ENCODE peak calls at places on chromosomes 1 and 21, in nine cellular contexts. P, U, C, H, E, Z, Q, W and M are unnamed samples.

GRCh38 chr1:53508991-53509663 is 49.9 kb downstream of the DMRTB1 start:
- DNase-seq in W (no peak), U (peak; percentile 56), H (no peak), P (no peak), Z (no peak), C (no peak), E (no peak), Q (peak; percentile 15), M (no peak)

GRCh38 chr1:10673305-10673704 is 123.1 kb downstream of the CASZ1 start:
- DNase-seq in W (no peak), C (no peak), E (no peak), H (no peak), Z (no peak), Q (no peak), U (no peak), P (no peak), M (no peak)

GRCh38 chr1:108816049-108816882 is 40.6 kb downstream of the AKNAD1 start:
- DNase-seq in H (peak; percentile 17), W (peak; percentile 76), E (peak; percentile 90), P (peak; percentile 71), U (peak; percentile 93), C (peak; percentile 44), Z (peak; percentile 39), Q (peak; percentile 53), M (no peak)

GRCh38 chr1:211359876-211360275 is 33.2 kb downstream of the TRAF5 start:
- DNase-seq in W (no peak), Q (no peak), U (no peak), P (no peak), E (peak; percentile 51), H (no peak), Z (no peak), C (peak; percentile 9), M (no peak)

GRCh38 chr21:37224861-37225260 is 42.3 kb downstream of the VPS26C start:
- DNase-seq in W (no peak), E (no peak), C (no peak), H (no peak), Z (no peak), P (no peak), U (no peak), Q (no peak), M (no peak)

GRCh38 chr1:33435096-33435820 is 4.4 kb upstream of the PHC2 start:
- DNase-seq in P (no peak), H (no peak), U (peak; percentile 85), C (peak; percentile 66), W (no peak), E (peak; percentile 56), Q (peak; percentile 15), Z (no peak), M (no peak)

GRCh38 chr21:34073749-34074282 is 438 bp downstream of the MRPS6 start:
- DNase-seq in C (peak; percentile 34), E (no peak), P (no peak), Z (no peak), U (no peak), W (peak; percentile 76), Q (peak; percentile 69), H (no peak), M (peak; percentile 75)

GRCh38 chr1:61828814-61829213 is 86.5 kb downstream of the PATJ start:
- DNase-seq in W (no peak), Q (no peak), H (no peak), P (no peak), C (no peak), U (no peak), Z (no peak), E (no peak), M (no peak)

GRCh38 chr1:166905136-166905535 is 29.1 kb upstream of the TADA1 start:
- DNase-seq in W (no peak), Z (no peak), C (no peak), P (no peak), E (no peak), U (no peak), H (no peak), Q (no peak), M (no peak)

GRCh38 chr1:181141431-181141910 is 53.0 kb downstream of the IER5 start:
- DNase-seq in Q (peak; percentile 88), C (peak; percentile 76), P (peak; percentile 88), W (no peak), H (no peak), E (peak; percentile 74), U (peak; percentile 95), Z (no peak), M (no peak)

GRCh38 chr1:169571450-169571849 is 14.8 kb downstream of the F5 start:
- DNase-seq in U (no peak), E (no peak), Z (no peak), H (no peak), C (no peak), Q (no peak), W (no peak), P (no peak), M (no peak)

GRCh38 chr1:152998476-152998875 is 3.1 kb upstream of the SPRR3 start:
- DNase-seq in H (no peak), Z (no peak), P (no peak), U (no peak), W (no peak), Q (no peak), E (no peak), C (no peak), M (no peak)

GRCh38 chr1:152996633-152997385 is 4.7 kb upstream of the SPRR3 start:
- DNase-seq in Z (no peak), H (no peak), C (no peak), Q (no peak), P (no peak), U (no peak), E (no peak), W (no peak), M (no peak)

GRCh38 chr1:152997911-152998310 is 3.6 kb upstream of the SPRR3 start:
- DNase-seq in E (no peak), U (no peak), Z (no peak), C (no peak), W (no peak), Q (no peak), H (no peak), P (no peak), M (no peak)

GRCh38 chr1:152999818-153000217 is 1.7 kb upstream of the SPRR3 start:
- DNase-seq in E (no peak), C (no peak), Q (no peak), W (no peak), H (no peak), U (no peak), P (peak; percentile 57), Z (no peak), M (no peak)

GRCh38 chr1:152995838-152996237 is 5.7 kb upstream of the SPRR3 start:
- DNase-seq in C (no peak), H (no peak), E (no peak), P (no peak), Z (no peak), U (no peak), Q (no peak), W (no peak), M (no peak)
- H2AFZ ChIP-seq in C (no peak overlapping the region), H (no peak overlapping the region), E (no peak overlapping the region), P (no peak overlapping the region), Z (no peak overlapping the region), U (no peak overlapping the region), Q (no peak overlapping the region), W (no peak overlapping the region), M (no peak overlapping the region)

DNA sequence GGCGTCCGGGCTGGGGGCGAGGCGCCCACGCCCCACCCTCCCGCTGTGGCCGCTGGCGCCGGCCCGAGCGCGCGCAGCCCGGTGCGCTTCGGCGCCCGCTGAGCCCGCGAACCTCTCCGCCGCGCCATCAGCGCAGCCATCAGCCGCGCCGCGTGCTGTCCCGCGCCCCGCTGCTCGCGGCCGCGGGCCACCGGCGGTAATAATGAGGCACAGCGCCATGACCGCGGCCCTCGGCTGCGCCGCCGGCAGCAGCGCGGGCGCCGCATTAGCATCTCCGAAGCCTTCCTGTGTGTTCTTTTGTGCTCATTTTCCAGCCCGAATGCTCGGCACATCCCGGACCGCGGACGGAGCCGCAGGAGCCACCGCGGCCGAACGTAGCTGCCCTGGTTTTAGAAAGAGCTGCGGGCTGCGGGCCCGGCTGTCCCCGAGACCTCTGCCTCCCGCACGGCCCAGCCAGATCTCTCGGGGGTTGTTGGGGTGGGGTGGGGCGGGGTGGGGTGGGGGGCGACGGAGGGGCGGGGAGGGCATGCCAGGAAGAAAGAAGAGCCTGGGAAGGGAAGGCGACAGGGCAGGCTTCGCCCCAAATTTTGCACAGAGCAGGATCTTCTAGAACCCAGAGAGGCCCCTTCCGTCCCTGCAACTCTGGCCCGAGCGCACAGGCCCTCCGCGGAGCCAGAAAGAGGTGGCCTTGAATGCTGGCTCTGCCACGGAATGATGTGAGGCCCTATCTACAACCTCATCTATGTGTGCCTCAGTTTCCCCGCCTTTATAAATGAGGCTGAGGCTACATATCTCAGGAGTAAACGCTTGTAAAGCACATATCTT is 55.3 kb downstream of the RRAGC start:
- DNase-seq in Z (peak; percentile 48), H (no peak), C (no peak), P (no peak), Q (no peak), E (no peak), W (peak; percentile 66), U (no peak), M (no peak)
- H3K4me2 ChIP-seq in Z (peak overlapping the region; percentile 93), H (peak overlapping the region; percentile 61), C (peak overlapping the region; percentile 69), P (no peak overlapping the region), Q (no peak overlapping the region), E (peak overlapping the region; percentile 87), W (peak overlapping the region; percentile 70), U (peak overlapping the region; percentile 66), M (no peak overlapping the region)

GRCh38 chr1:164709108-164709507 is 150.1 kb downstream of the PBX1 start:
- DNase-seq in U (peak; percentile 29), W (no peak), E (no peak), H (no peak), Z (no peak), Q (no peak), C (no peak), P (no peak), M (no peak)
- H3K27ac ChIP-seq in U (peak overlapping the region; percentile 52), W (no peak overlapping the region), E (no peak overlapping the region), H (no peak overlapping the region), Z (no peak overlapping the region), Q (no peak overlapping the region), C (peak overlapping the region; percentile 95), P (no peak overlapping the region), M (no peak overlapping the region)

GRCh38 chr1:163128282-163128681 is 59.1 kb downstream of the RGS4 start:
- DNase-seq in U (no peak), P (no peak), Z (no peak), E (no peak), C (no peak), W (no peak), H (no peak), Q (no peak), M (no peak)

GRCh38 chr1:163124812-163125211 is 55.7 kb downstream of the RGS4 start:
- DNase-seq in E (no peak), W (no peak), C (no peak), Z (no peak), H (no peak), P (no peak), Q (no peak), U (no peak), M (no peak)

GRCh38 chr1:163131981-163132380 is 62.8 kb downstream of the RGS4 start:
- DNase-seq in U (no peak), P (no peak), H (no peak), E (no peak), C (no peak), Q (no peak), Z (no peak), W (no peak), M (no peak)

DNA sequence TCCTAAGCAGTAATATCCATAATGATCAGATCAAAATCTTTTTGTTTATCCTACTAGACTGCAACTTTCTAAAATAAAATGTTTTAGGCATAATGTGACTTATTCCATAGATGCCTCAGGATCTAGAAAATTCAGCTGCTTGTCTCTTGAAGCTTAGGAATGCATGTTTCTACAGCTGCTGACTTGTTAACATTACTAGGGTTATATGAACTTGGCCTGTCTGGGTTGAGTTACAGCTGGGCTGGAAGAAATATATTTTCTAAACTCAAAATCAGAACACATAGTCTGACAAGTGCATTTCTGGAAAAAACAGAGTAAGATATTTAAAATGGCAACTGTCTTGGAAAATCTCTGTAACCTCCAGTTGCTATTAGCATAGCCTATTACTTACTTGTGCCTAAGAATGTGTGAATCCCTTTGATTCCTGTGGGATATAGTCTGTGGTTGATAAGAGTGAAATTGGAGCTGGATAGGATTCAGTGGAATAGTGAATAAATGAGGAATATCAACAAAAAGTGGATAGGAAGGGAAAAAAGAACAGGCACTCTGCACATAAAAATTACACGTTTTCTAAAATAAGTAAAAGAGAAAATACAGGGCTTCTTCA is 61.2 kb downstream of the RGS4 start:
- DNase-seq in E (no peak), Q (no peak), Z (no peak), H (no peak), P (no peak), U (peak; percentile 22), W (no peak), C (no peak), M (no peak)
- H2AFZ ChIP-seq in E (no peak overlapping the region), Q (no peak overlapping the region), Z (no peak overlapping the region), H (no peak overlapping the region), P (no peak overlapping the region), U (no peak overlapping the region), W (no peak overlapping the region), C (no peak overlapping the region), M (no peak overlapping the region)